ENCODE peak calls at places on chromosome 5, in six cellular contexts. I, Q, O, C, S and U are unnamed samples.

GRCh38 chr5:132065351-132065937 is 5.0 kb downstream of the IL3 start:
- DNase-seq in I (peak), Q (no peak), O (peak), C (peak), S (peak), U (peak)

GRCh38 chr5:1545126-1545797 is 21.5 kb upstream of the LPCAT1 start:
- DNase-seq in I (no peak), Q (no peak), O (no peak), C (no peak), S (no peak), U (no peak)

GRCh38 chr5:73311291-73312110 is 137.1 kb downstream of the FOXD1 start:
- DNase-seq in I (no peak), Q (no peak), O (peak), C (peak), S (peak), U (peak)

GRCh38 chr5:74380193-74380592 is 260.3 kb downstream of the ENC1 start:
- DNase-seq in I (no peak), Q (no peak), O (no peak), C (no peak), S (no peak), U (no peak)

GRCh38 chr5:59062986-59063683 is 480.3 kb downstream of the RAB3C start:
- DNase-seq in I (no peak), Q (no peak), O (no peak), C (peak), S (no peak), U (no peak)

GRCh38 chr5:36240779-36241635 is 718 bp downstream of the NADK2 start:
- DNase-seq in I (peak), Q (peak), O (peak), C (peak), S (peak), U (peak)

GRCh38 chr5:79560774-79561524 is 47.0 kb upstream of the HOMER1 start:
- DNase-seq in I (no peak), Q (no peak), O (no peak), C (peak), S (peak), U (no peak)

GRCh38 chr5:145347026-145347616 is 488.0 kb downstream of the PRELID2 start:
- DNase-seq in I (no peak), Q (no peak), O (peak), C (peak), S (peak), U (peak)

GRCh38 chr5:137836997-137837396 is 30.7 kb upstream of the MYOT start:
- DNase-seq in I (no peak), Q (no peak), O (no peak), C (peak), S (no peak), U (no peak)

GRCh38 chr5:141241496-141241895 is 3.7 kb upstream of the PCDHB15 start:
- DNase-seq in I (no peak), Q (no peak), O (no peak), C (no peak), S (no peak), U (no peak)

GRCh38 chr5:108168915-108169314 is 213.0 kb downstream of the FBXL17 start:
- DNase-seq in I (no peak), Q (no peak), O (no peak), C (no peak), S (no peak), U (no peak)

GRCh38 chr5:148910686-148911361 is 84.4 kb downstream of the ADRB2 start:
- DNase-seq in I (no peak), Q (no peak), O (no peak), C (peak), S (peak), U (no peak)

GRCh38 chr5:428754-429452 is 14.1 kb upstream of the EXOC3 start:
- DNase-seq in I (no peak), Q (no peak), O (no peak), C (no peak), S (no peak), U (no peak)

GRCh38 chr5:2847608-2848007 is 96.1 kb upstream of the IRX2 start:
- DNase-seq in I (no peak), Q (no peak), O (no peak), C (no peak), S (peak), U (no peak)

GRCh38 chr5:138458353-138458752 is 6.9 kb upstream of the EGR1 start:
- DNase-seq in I (no peak), Q (no peak), O (no peak), C (peak), S (no peak), U (no peak)